ENCODE peak calls at places on chromosomes 5 and 9, in seven cellular contexts. W, H, J, B, P, G and F are unnamed samples. For H3K9me3 and H3K27me3, the result is how much of the 10 kb centered on the place peaks cover.

GRCh38 chr5:55969956-55970355 is 24.8 kb downstream of the IL6ST start:
- DNase-seq in W (no peak), H (peak), J (no peak), B (no peak), P (peak), G (no peak), F (no peak)

GRCh38 chr5:65299841-65300240 is 181.9 kb downstream of the ADAMTS6 start:
- DNase-seq in W (no peak), H (peak), J (no peak), B (no peak), P (peak), G (no peak), F (peak)

GRCh38 chr5:152688561-152689274 is 283.6 kb upstream of the NMUR2 start:
- DNase-seq in W (no peak), H (peak), J (no peak), B (no peak), P (peak), G (no peak), F (no peak)

GRCh38 chr9:93904649-93905472 is 50.3 kb downstream of the BARX1 start:
- DNase-seq in W (no peak), H (no peak), J (no peak), B (no peak), P (no peak), G (no peak), F (no peak)

GRCh38 chr5:1655496-1656270 is 131.9 kb upstream of the LPCAT1 start:
- DNase-seq in W (no peak), H (no peak), J (no peak), B (no peak), P (no peak), G (no peak), F (no peak)

GRCh38 chr5:158648631-158649030 is 451.1 kb downstream of the EBF1 start:
- DNase-seq in W (no peak), H (no peak), J (no peak), B (no peak), P (no peak), G (no peak), F (no peak)

GRCh38 chr9:21964925-21965385 is 29.2 kb downstream of the CDKN2A start:
- DNase-seq in W (no peak), H (peak), J (no peak), B (no peak), P (peak), G (no peak), F (no peak)

GRCh38 chr5:102901821-102902448 is 146.8 kb downstream of the PAM start:
- DNase-seq in W (no peak), H (no peak), J (no peak), B (no peak), P (no peak), G (no peak), F (no peak)

GRCh38 chr5:91384671-91385430 is 1.7 kb upstream of the ARRDC3 start:
- DNase-seq in W (peak), H (peak), J (peak), B (peak), P (peak), G (no peak), F (peak)

GRCh38 chr9:13575558-13575957 is 296.1 kb upstream of the MPDZ start:
- DNase-seq in W (no peak), H (no peak), J (no peak), B (no peak), P (no peak), G (no peak), F (no peak)

GRCh38 chr5:33933723-33934544 is 2.3 kb upstream of the RXFP3 start:
- DNase-seq in W (peak), H (peak), J (no peak), B (no peak), P (peak), G (no peak), F (no peak)

GRCh38 chr5:428754-429452 is 14.1 kb upstream of the EXOC3 start:
- DNase-seq in W (no peak), H (no peak), J (no peak), B (no peak), P (no peak), G (no peak), F (no peak)

GRCh38 chr9:135394699-135395645 is 84.6 kb upstream of the PPP1R26 start:
- DNase-seq in W (no peak), H (no peak), J (no peak), B (no peak), P (no peak), G (no peak), F (no peak)

GRCh38 chr5:37738057-37738691 is 101.7 kb downstream of the GDNF start:
- DNase-seq in W (peak), H (peak), J (peak), B (peak), P (peak), G (no peak), F (peak)

GRCh38 chr9:132040808-132041207 is 38.9 kb downstream of the MED27 start:
- DNase-seq in W (no peak), H (no peak), J (no peak), B (no peak), P (no peak), G (no peak), F (no peak)

GRCh38 chr9:4503103-4503502 is 12.8 kb downstream of the SLC1A1 start:
- DNase-seq in W (no peak), H (no peak), J (no peak), B (no peak), P (no peak), G (no peak), F (no peak)

GRCh38 chr9:79501546-79501945 is 70.2 kb upstream of the TLE4 start:
- DNase-seq in W (no peak), H (no peak), J (no peak), B (no peak), P (no peak), G (no peak), F (no peak)

GRCh38 chr9:127913682-127914081 is 3.2 kb downstream of the ST6GALNAC4 start:
- DNase-seq in W (no peak), H (no peak), J (no peak), B (no peak), P (no peak), G (no peak), F (no peak)

GRCh38 chr9:104948277-104948676 is 20.3 kb upstream of the ABCA1 start:
- DNase-seq in W (no peak), H (no peak), J (no peak), B (no peak), P (no peak), G (no peak), F (no peak)

GRCh38 chr5:123151227-123151951 is 62.3 kb downstream of the PRDM6 start:
- DNase-seq in W (no peak), H (no peak), J (no peak), B (no peak), P (no peak), G (no peak), F (no peak)

GRCh38 chr5:132777209-132778069 is at the start of gene SEPTIN8:
- DNase-seq in W (no peak), H (peak), J (no peak), B (no peak), P (peak), G (peak), F (no peak)

GRCh38 chr9:557601-558201 is 283.8 kb upstream of the DMRT1 start:
- DNase-seq in W (no peak), H (no peak), J (peak), B (peak), P (no peak), G (no peak), F (no peak)

GRCh38 chr5:103207653-103208052 is 50.9 kb upstream of the MACIR start:
- DNase-seq in W (no peak), H (peak), J (no peak), B (no peak), P (no peak), G (no peak), F (no peak)

GRCh38 chr9:9174358-9174757 is 1374.8 kb upstream of the DMAC1 start:
- DNase-seq in W (no peak), H (no peak), J (no peak), B (no peak), P (no peak), G (no peak), F (no peak)

GRCh38 chr9:78026416-78026815 is 5.2 kb downstream of the GNAQ start:
- DNase-seq in W (no peak), H (peak), J (no peak), B (no peak), P (peak), G (no peak), F (no peak)

GRCh38 chr5:113319256-113320053 is 115.3 kb downstream of the TSSK1B start:
- DNase-seq in W (no peak), H (no peak), J (no peak), B (no peak), P (no peak), G (no peak), F (no peak)

GRCh38 chr5:138986186-138986775 is 111.1 kb upstream of the LRRTM2 start:
- DNase-seq in W (no peak), H (no peak), J (no peak), B (no peak), P (no peak), G (peak), F (no peak)

GRCh38 chr9:9942764-9943424 is 669.9 kb downstream of the PTPRD start:
- DNase-seq in W (peak), H (peak), J (no peak), B (peak), P (peak), G (peak), F (peak)

GRCh38 chr9:4674783-4675182 is 4.6 kb upstream of the CDC37L1 start:
- DNase-seq in W (no peak), H (peak), J (no peak), B (no peak), P (peak), G (no peak), F (peak)

GRCh38 chr5:135394095-135394494 is 4.9 kb downstream of the MACROH2A1 start:
- DNase-seq in W (no peak), H (no peak), J (no peak), B (no peak), P (no peak), G (no peak), F (no peak)

GRCh38 chr5:151523335-151523734 is 67.8 kb downstream of the FAT2 start:
- DNase-seq in W (no peak), H (peak), J (peak), B (peak), P (peak), G (peak), F (no peak)

GRCh38 chr9:96417610-96418073 is 528 bp downstream of the ZNF367 start:
- DNase-seq in W (no peak), H (peak), J (no peak), B (no peak), P (no peak), G (no peak), F (no peak)

GRCh38 chr5:62720036-62720441 is 141.4 kb downstream of the LRRC70 start:
- DNase-seq in W (peak), H (no peak), J (peak), B (no peak), P (peak), G (peak), F (peak)

GRCh38 chr5:141319699-141320098 is 885 bp downstream of the TAF7 start:
- DNase-seq in W (no peak), H (no peak), J (no peak), B (no peak), P (no peak), G (no peak), F (no peak)

GRCh38 chr5:141319202-141319601 is 1.4 kb downstream of the TAF7 start:
- DNase-seq in W (no peak), H (no peak), J (no peak), B (no peak), P (no peak), G (no peak), F (no peak)

GRCh38 chr5:141313711-141314110 is 6.9 kb downstream of the TAF7 start:
- DNase-seq in W (no peak), H (no peak), J (no peak), B (no peak), P (no peak), G (no peak), F (no peak)
- H3K9me3 ChIP-seq in W (under half), H (half or more), J (under half), B (half or more), P (under half), G (under half), F (under half)

DNA sequence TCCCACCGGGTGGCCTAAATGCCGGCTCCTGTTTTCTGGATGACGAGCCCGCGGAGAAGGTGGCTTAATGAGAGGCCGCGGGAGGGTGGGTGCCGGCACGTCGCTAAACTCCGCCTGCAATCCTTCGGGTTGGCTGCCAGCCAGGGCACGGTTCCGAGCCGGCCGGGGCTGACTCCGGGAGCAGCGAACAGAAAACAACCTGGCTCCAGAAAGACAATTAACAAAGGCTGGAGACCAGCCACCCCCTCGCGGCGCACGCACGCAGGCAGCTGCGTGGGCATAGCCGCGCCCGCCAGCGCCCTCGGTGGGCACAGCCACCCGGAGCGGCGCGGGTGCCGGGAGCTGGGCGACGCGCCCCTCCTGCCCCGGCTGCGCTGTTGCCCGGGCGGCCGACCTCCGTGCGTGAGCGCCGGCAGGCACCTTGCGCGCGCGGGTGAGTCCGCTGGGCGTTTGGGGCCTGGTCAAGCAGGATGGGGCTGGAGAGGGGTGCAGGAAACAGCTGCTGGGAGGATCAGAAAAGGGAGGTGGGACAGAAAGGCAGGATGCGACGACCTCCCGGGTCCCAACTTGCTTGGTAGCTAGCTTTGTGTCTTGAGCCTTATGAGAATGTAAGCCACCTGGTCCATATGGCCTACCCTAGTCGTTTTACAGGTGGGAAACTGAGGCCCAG is at the start of gene ARHGEF37:
- DNase-seq in W (no peak), H (peak), J (peak), B (no peak), P (peak), G (peak), F (no peak)
- H3K27me3 ChIP-seq in W (under half), H (under half), J (under half), B (under half), P (under half), G (under half), F (under half)

DNA sequence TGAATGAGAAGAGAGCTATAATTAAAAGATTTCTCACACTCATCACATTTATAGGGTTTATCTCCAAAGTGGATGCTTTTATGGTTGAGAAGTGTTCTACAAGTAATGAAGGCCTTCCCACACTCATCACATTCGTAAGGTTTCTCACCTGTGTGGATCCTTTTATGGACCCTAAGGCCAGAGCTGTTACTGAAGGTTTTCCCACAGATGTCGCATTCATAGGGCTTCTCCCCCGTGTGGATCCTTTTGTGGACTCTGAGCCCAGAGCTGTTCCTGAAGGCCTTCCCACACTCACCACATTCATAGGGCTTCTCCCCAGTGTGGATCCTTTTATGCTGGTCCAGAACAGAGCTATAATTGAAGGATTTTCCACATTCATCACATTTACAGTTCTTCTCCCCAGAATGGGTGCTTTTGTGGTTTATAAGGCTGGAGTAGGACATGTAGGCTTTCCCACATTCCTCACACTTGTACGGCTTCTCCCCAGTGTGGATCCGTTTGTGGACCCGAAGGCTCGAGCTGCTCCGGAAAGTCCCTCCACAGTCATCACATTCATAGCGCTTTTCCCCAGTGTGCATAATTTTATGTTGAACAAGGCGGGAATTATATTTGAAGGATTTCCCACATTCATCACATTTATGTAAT is 10.5 kb downstream of the ZFP62 start:
- DNase-seq in W (no peak), H (no peak), J (no peak), B (no peak), P (no peak), G (no peak), F (no peak)
- H3K9me3 ChIP-seq in W (under half), H (under half), J (under half), B (half or more), P (under half), G (half or more), F (under half)

DNA sequence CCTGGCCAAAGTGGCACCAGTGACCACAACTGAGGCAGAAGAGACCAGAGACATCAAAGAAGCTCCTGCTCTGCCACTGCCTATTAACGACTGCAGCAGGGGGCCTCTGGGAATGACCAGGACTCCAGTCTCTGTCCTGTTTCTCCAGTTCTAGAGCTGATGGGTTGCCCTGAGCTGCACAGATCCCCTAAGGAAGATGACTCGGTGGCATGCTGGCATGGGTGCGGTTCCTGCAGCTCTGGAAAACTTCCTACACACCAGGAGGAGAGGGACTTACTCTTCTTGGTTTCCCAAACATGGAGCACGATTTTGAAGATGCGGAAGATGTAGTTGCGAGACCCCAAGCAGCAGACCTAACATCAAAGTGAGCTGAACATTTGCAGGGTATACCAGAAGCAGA is 2.7 kb downstream of the SLIT3 start:
- DNase-seq in W (no peak), H (no peak), J (no peak), B (no peak), P (no peak), G (no peak), F (no peak)
- H3K27me3 ChIP-seq in W (under half), H (half or more), J (under half), B (under half), P (under half), G (under half), F (under half)

DNA sequence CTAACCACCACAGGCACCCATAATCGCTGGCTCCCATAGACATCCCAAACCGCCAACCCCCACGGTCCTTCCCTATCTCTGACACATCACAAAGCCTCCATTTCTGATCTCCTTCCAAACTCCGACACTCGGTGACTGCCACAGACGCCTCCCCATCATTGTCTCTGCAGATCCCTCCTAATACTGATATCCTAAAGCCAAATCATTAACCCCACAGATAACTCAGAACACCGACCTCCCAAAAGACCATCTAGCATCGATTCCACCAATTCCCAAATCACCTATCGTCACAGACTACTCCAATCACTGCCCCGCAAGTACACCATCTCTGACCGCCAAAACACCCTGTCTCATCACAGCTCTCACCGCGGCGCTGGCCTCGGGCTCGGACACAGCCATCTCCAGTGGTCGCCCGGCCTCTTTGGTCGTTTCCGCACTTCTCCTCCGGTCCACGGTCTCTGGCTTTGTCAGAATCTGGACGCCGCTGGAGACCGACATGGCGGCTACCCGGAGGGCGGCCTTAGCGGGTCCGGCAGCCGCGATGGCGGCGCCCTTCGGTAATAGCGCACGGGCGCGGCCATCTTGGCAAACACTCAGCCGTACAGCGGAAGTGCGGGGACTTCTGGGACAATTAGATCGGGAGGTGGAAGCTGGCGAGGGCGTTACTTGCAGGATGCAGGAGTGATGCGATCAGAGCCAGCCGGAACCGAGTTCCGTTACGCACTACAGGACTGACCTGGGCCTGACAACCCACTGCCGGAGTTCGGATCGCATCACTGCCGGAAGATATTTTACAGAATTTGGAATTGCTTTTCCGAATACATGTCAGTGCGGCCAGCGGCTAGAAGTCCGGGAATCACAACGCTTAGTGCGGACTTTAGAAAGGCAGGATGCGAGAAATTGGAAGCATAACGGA is at the start of gene ZFP37:
- DNase-seq in W (peak), H (peak), J (peak), B (peak), P (peak), G (peak), F (peak)
- H3K9me3 ChIP-seq in W (under half), H (half or more), J (under half), B (under half), P (under half), G (under half), F (under half)

GRCh38 chr9:125752070-125752628 is 5.0 kb downstream of the PBX3 start:
- DNase-seq in W (no peak), H (no peak), J (no peak), B (no peak), P (no peak), G (no peak), F (no peak)
- H3K27me3 ChIP-seq in W (under half), H (under half), J (under half), B (under half), P (under half), G (under half), F (under half)

DNA sequence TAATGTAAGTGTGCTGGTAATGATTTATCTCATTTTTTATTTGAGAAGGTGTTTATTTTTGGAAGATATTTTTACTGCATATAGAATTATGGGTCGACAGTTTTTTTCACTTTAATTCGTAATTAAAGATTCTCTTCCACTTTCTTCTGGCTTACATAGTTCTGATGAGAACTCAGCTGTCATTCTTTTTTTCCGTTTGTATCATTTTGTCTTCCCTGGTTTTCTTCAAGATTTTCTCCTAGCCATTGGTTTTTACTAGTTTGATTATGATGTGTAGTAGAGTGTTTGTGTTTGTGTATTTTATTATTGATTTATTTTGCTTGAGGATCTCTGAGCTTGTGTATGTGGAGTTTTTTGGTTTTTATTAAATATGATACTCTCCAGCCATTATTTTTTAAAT is 21.7 kb downstream of the SLF1 start:
- DNase-seq in W (no peak), H (no peak), J (no peak), B (no peak), P (no peak), G (no peak), F (no peak)
- H3K9me3 ChIP-seq in W (under half), H (under half), J (under half), B (under half), P (under half), G (under half), F (under half)